ENCODE peak calls at places on chromosomes 7 and 10, in nine cellular contexts. Y is tibial artery; M is neuronal stem cell; F is Peyer's patch; W is heart left ventricle; N is neural progenitor cell; U is CD8-positive, alpha-beta T cell; Z is ascending aorta; O is CD4-positive, alpha-beta memory T cell. X is an unnamed sample. For H3K36me3, the result is how much of the 10 kb centered on the place peaks cover.

GRCh38 chr7:51129527-51130472 is 186.8 kb downstream of the COBL start:
- DNase-seq in Y (no peak), M (no peak), F (no peak), W (no peak), N (no peak), U (no peak), Z (no peak), O (no peak), X (no peak)

GRCh38 chr10:35536789-35537188 is 68.4 kb upstream of the GJD4 start:
- DNase-seq in Y (no peak), M (no peak), F (no peak), W (no peak), N (no peak), U (no peak), Z (no peak), O (no peak), X (no peak)

GRCh38 chr10:36534471-36535002 is 590.9 kb upstream of the ANKRD30A start:
- DNase-seq in Y (no peak), M (no peak), F (peak), W (no peak), N (no peak), U (no peak), Z (no peak), O (no peak), X (no peak)

GRCh38 chr7:116177009-116177408 is 33.3 kb upstream of the TES start:
- DNase-seq in Y (no peak), M (no peak), F (no peak), W (no peak), N (no peak), U (no peak), Z (no peak), O (no peak), X (no peak)

GRCh38 chr10:11017575-11018425 is at the start of gene CELF2:
- DNase-seq in Y (peak), M (peak), F (peak), W (peak), N (peak), U (peak), Z (peak), O (peak), X (peak)

GRCh38 chr7:131111792-131112191 is 215.9 kb upstream of the MKLN1 start:
- DNase-seq in Y (no peak), M (no peak), F (no peak), W (no peak), N (no peak), U (no peak), Z (no peak), O (no peak), X (no peak)

GRCh38 chr10:18594574-18595156 is 56.7 kb downstream of the NSUN6 start:
- DNase-seq in Y (no peak), M (no peak), F (no peak), W (no peak), N (peak), U (no peak), Z (no peak), O (no peak), X (no peak)

GRCh38 chr7:91852263-91852741 is 28.2 kb downstream of the MTERF1 start:
- DNase-seq in Y (no peak), M (no peak), F (no peak), W (no peak), N (peak), U (no peak), Z (no peak), O (no peak), X (no peak)

GRCh38 chr10:130265542-130265941 is 129.4 kb downstream of the GLRX3 start:
- DNase-seq in Y (no peak), M (no peak), F (no peak), W (no peak), N (no peak), U (no peak), Z (no peak), O (no peak), X (no peak)

GRCh38 chr7:75056476-75056875 is 17.1 kb downstream of the RCC1L start:
- DNase-seq in Y (peak), M (no peak), F (no peak), W (no peak), N (no peak), U (no peak), Z (no peak), O (no peak), X (no peak)

GRCh38 chr7:10212664-10213063 is 761.0 kb upstream of the PHF14 start:
- DNase-seq in Y (no peak), M (no peak), F (no peak), W (no peak), N (no peak), U (no peak), Z (no peak), O (no peak), X (no peak)

GRCh38 chr7:151389096-151389767 is 20.6 kb downstream of the WDR86 start:
- DNase-seq in Y (no peak), M (no peak), F (no peak), W (no peak), N (no peak), U (no peak), Z (no peak), O (no peak), X (no peak)

DNA sequence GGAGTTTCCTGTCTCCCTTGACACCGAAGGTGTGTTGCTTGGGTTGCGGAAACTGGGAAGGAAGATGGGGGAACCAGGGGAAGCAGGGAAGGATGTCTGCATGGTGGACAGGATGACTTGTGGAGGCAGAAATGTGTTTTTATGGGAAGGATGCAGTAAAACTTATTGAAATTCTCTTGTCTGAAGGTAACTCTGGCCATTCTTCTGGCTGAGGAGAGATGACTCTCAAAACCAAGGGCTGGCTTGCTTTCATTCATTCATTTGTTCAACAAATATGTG is 1.5 kb downstream of the UBTD1 start:
- DNase-seq in Y (no peak), M (no peak), F (no peak), W (no peak), N (no peak), U (no peak), Z (no peak), O (no peak), X (no peak)
- H3K4me3 ChIP-seq in Y (peak), M (no peak), F (no peak), W (no peak), N (peak), U (no peak), Z (peak), O (no peak), X (no peak)

GRCh38 chr10:33179056-33179455 is 155.4 kb downstream of the NRP1 start:
- DNase-seq in Y (no peak), M (no peak), F (no peak), W (no peak), N (no peak), U (no peak), Z (no peak), O (no peak), X (no peak)
- H3K36me3 ChIP-seq in Y (under half), M (half or more), F (under half), W (under half), N (under half), U (under half), Z (under half), O (under half), X (under half)

DNA sequence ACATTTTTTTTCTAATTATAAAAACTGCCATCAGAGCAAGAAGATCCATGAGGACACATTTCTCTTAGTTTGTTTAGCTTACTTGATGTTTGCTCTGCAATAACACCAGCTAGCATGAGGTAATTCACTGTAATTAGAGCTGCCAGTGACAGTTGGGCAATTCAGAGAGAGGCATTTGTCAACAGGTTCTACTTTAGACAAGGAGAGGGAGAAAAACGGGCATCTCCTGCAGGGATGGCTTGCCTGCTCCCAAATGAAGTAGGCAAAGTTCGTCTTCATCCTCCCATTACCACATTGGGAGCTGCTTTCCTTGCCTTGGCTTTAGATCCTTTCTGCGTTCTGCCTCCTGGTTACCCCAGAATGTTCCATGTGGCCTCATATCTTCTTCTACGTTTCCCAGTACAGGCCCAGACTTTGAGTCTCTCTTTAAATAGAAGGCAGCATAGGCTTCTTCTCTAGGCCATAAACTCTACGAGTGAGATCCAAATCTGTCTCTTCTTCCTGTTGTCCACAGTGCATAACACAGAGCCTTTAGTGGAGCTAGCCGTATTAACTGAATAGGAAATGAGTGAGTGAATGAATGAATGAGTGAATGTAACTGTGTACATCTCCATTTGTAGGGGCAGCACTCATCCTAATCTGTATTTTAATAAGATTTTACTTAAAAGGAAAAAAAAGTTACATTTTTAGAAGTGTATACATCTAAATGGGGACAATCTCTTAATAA is 21.2 kb downstream of the ASB15 start:
- DNase-seq in Y (no peak), M (no peak), F (no peak), W (no peak), N (no peak), U (no peak), Z (no peak), O (no peak), X (no peak)
- H3K27ac ChIP-seq in Y (no peak), M (no peak), F (no peak), W (peak), N (no peak), U (no peak), Z (no peak), O (no peak), X (no peak)

GRCh38 chr7:128916643-128916915 is 6.1 kb upstream of the KCP start:
- DNase-seq in Y (no peak), M (no peak), F (peak), W (no peak), N (no peak), U (no peak), Z (peak), O (no peak), X (no peak)

GRCh38 chr7:128913856-128914565 is 3.5 kb upstream of the KCP start:
- DNase-seq in Y (no peak), M (no peak), F (peak), W (no peak), N (no peak), U (no peak), Z (peak), O (no peak), X (peak)

GRCh38 chr7:128915841-128916642 is 5.5 kb upstream of the KCP start:
- DNase-seq in Y (no peak), M (no peak), F (peak), W (no peak), N (no peak), U (no peak), Z (peak), O (no peak), X (no peak)

GRCh38 chr7:128914566-128915151 is 4.2 kb upstream of the KCP start:
- DNase-seq in Y (no peak), M (no peak), F (peak), W (no peak), N (no peak), U (no peak), Z (peak), O (no peak), X (peak)

GRCh38 chr7:128915271-128915819 is 4.8 kb upstream of the KCP start:
- DNase-seq in Y (no peak), M (no peak), F (peak), W (no peak), N (peak), U (no peak), Z (peak), O (no peak), X (no peak)
- H3K4me3 ChIP-seq in Y (no peak), M (peak), F (no peak), W (no peak), N (peak), U (peak), Z (peak), O (no peak), X (no peak)

GRCh38 chr7:6142871-6143380 is 111.8 kb downstream of the ANKRD61 start:
- DNase-seq in Y (no peak), M (no peak), F (no peak), W (no peak), N (no peak), U (no peak), Z (peak), O (no peak), X (no peak)
- H3K36me3 ChIP-seq in Y (half or more), M (half or more), F (under half), W (under half), N (under half), U (under half), Z (half or more), O (half or more), X (under half)

DNA sequence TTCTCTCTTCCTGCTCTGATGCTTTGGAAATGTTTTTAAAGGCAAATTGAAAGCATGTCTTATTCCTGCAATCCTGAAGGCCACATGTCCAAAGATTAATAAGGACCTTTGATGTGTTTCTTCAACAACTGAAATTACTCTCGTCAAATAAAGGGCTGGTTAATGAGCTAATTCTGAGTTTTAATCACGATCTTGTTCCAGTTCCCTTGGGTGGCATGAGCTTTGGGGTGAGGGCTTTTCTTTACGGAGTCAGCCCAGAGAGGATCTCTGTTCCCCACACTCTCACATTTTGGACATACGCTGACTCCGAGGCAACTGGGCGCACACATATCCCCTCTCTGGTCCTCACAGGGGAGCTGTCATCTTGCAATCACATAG is 397 bp upstream of the GDF10 start:
- DNase-seq in Y (no peak), M (no peak), F (no peak), W (no peak), N (no peak), U (no peak), Z (no peak), O (no peak), X (no peak)
- H3K27ac ChIP-seq in Y (peak), M (no peak), F (no peak), W (no peak), N (no peak), U (no peak), Z (no peak), O (no peak), X (no peak)

DNA sequence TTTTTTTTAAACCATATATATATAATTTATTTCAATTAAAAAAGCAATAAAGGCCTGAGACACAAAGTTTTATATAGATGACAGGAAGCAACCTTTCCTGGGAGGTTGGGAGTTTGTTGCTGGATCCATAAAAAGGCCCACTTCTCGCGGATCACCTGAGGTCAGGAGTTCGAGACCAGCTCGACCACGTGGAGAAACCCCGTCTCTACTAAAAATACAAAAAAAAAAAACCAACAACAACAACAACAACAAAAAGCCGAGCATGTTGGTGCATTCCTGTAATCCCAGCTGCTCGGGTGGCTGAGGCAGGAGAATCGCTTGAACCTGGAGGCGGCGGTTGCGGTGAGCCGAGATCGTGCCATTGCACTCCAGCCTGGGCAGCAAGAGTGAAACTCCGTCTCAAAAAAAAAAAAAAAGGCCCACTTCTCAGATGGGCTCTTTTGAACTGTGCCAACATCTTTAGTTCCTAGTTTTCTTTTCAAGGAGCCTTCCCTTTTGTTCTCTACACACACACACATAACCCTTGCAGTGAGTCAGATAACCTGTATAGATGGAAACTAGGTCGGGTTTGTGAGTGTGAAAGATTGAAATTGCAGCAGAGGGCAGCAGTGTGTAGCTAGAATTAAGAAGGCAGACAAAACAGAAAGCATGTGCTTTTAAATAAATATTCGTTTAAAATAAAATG is 1.2 kb upstream of the SMNDC1 start:
- DNase-seq in Y (peak), M (peak), F (peak), W (no peak), N (peak), U (peak), Z (peak), O (peak), X (peak)
- H3K4me3 ChIP-seq in Y (no peak), M (no peak), F (no peak), W (no peak), N (no peak), U (no peak), Z (peak), O (peak), X (no peak)

GRCh38 chr10:13201132-13201531 is 33.0 kb downstream of the UCMA start:
- DNase-seq in Y (no peak), M (no peak), F (no peak), W (no peak), N (no peak), U (no peak), Z (no peak), O (no peak), X (no peak)

GRCh38 chr10:13206091-13206490 is 28.1 kb downstream of the UCMA start:
- DNase-seq in Y (no peak), M (no peak), F (no peak), W (no peak), N (no peak), U (no peak), Z (no peak), O (no peak), X (no peak)

DNA sequence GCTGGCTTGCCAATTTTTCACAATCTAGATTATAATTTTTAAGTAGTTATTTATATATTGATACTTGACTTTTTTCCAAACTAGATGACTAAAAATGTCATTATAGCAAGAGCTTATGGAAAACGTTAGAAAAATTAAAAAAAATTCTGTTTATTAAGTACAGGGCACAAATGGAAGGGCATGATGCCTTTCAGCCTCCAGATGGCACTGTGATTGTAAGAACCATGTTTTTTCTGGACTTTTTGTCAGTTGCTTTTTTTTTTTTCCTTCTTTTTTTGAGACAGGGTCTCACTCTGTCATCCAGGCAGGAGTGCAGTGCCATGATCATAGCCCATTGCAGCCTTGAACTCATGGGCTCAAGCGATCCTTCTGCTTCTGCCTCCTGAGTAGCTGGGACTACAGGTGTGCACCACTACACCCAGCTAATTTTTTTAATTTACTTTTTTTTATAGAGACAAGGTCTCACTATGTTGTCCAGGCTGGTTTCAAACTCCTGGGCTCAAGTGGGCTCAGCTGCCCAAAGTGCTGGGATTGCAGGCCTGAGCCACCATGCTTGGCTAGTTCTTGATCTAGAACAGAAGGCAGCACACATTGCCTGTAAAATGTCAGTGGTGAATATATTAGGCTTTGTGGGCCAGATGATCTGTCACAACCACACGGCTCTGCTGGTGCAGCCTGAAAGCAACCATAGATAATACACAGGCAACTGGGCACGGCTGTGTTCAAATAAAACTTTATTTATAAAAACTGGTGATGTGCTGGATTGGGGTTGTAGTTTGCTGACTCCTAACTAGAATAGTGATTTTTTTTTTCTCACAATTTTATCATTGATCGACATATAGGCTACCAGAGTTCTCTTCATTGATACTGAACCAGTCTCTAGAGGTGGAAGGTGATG is 27.4 kb downstream of the UCMA start:
- DNase-seq in Y (no peak), M (no peak), F (no peak), W (no peak), N (peak), U (no peak), Z (no peak), O (no peak), X (no peak)
- H3K36me3 ChIP-seq in Y (under half), M (half or more), F (under half), W (under half), N (under half), U (under half), Z (under half), O (under half), X (under half)

GRCh38 chr10:126252884-126253612 is 135.2 kb downstream of the ADAM12 start:
- DNase-seq in Y (no peak), M (no peak), F (no peak), W (no peak), N (no peak), U (no peak), Z (no peak), O (no peak), X (no peak)
- H3K27ac ChIP-seq in Y (no peak), M (no peak), F (no peak), W (no peak), N (no peak), U (no peak), Z (no peak), O (no peak), X (no peak)